ENCODE peak calls at places on chromosomes 7 and 10, in nine cellular contexts. I is HFF-Myc, M is breast epithelium, A is cardiac fibroblast, C is spleen, P is OCI-LY7, G is dorsolateral prefrontal cortex, Z is left ventricle myocardium inferior, Y is psoas muscle. T is an unnamed sample.

GRCh38 chr7:32511791-32512190 is 16.5 kb downstream of the AVL9 start:
- DNase-seq in I (no peak), M (no peak), A (peak), C (no peak), P (no peak), G (no peak), Z (no peak), Y (no peak), T (no peak)

GRCh38 chr7:94395141-94396041 is 696 bp downstream of the COL1A2 start:
- DNase-seq in I (peak), M (no peak), A (peak), C (no peak), P (peak), G (no peak), Z (no peak), Y (no peak), T (peak)

GRCh38 chr7:155804897-155805825 is 7.1 kb downstream of the SHH start:
- DNase-seq in I (no peak), M (no peak), A (peak), C (peak), P (no peak), G (peak), Z (peak), Y (no peak), T (peak)

GRCh38 chr7:142568430-142569097 is 180.7 kb upstream of the PRSS1 start:
- DNase-seq in I (peak), M (no peak), A (peak), C (no peak), P (no peak), G (no peak), Z (no peak), Y (no peak), T (no peak)

GRCh38 chr10:17453035-17453376 is 1.4 kb downstream of the ST8SIA6 start:
- DNase-seq in I (no peak), M (no peak), A (no peak), C (no peak), P (no peak), G (no peak), Z (no peak), Y (no peak), T (no peak)

GRCh38 chr10:31304261-31304970 is 14.6 kb upstream of the ZEB1 start:
- DNase-seq in I (no peak), M (no peak), A (no peak), C (no peak), P (no peak), G (no peak), Z (no peak), Y (no peak), T (no peak)

GRCh38 chr10:78505657-78506056 is 472.0 kb downstream of the RPS24 start:
- DNase-seq in I (no peak), M (no peak), A (peak), C (no peak), P (no peak), G (no peak), Z (no peak), Y (no peak), T (no peak)

GRCh38 chr10:58438340-58438739 is 53.1 kb downstream of the TFAM start:
- DNase-seq in I (no peak), M (no peak), A (peak), C (no peak), P (no peak), G (no peak), Z (no peak), Y (no peak), T (no peak)

GRCh38 chr7:121525155-121525819 is 129.2 kb upstream of the FAM3C start:
- DNase-seq in I (no peak), M (no peak), A (no peak), C (no peak), P (no peak), G (no peak), Z (no peak), Y (no peak), T (no peak)

GRCh38 chr10:101228682-101229274 is 485 bp downstream of the LBX1 start:
- DNase-seq in I (no peak), M (no peak), A (no peak), C (no peak), P (no peak), G (no peak), Z (no peak), Y (peak), T (no peak)
- H3K4me3 ChIP-seq in I (no peak), M (peak), A (no peak), C (peak), P (no peak), G (peak), Z (peak), Y (peak), T (no peak)

DNA sequence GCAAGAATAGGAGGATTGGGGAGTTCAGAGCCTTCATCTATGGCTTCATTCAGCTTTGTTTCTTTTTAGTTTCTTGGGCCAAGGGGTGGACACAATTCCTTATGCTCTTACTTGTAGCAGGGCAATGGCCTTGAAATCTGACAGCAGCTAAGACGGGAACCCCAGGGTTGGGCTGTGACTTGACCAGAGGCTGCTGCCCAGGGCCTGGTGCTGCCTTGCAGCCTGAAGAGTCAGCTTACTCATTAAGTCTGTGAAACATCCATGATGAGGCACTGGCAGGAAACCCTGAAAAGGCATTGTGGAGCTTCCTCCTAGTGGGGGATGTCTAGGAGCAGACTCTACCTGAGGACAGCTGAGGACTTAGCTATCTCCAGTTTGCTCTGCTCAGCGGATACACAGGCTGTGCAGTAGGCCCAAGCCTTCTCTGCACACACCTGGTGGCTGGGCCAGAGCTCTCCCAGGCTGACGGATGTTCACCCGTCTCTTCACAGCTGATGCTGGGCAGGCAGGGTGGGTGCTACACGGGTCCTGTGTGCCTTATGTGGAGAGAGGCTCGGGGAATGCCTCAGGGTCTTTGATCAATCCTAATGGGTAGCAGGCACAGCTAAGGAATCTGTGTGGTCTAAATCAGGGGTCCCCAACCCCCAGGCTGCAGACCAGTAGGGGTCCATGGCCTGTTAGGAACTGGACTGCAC is 17.8 kb downstream of the CXCL12 start:
- DNase-seq in I (no peak), M (no peak), A (peak), C (peak), P (no peak), G (no peak), Z (no peak), Y (no peak), T (no peak)
- H3K4me3 ChIP-seq in I (no peak), M (no peak), A (no peak), C (no peak), P (no peak), G (no peak), Z (no peak), Y (no peak), T (no peak)

DNA sequence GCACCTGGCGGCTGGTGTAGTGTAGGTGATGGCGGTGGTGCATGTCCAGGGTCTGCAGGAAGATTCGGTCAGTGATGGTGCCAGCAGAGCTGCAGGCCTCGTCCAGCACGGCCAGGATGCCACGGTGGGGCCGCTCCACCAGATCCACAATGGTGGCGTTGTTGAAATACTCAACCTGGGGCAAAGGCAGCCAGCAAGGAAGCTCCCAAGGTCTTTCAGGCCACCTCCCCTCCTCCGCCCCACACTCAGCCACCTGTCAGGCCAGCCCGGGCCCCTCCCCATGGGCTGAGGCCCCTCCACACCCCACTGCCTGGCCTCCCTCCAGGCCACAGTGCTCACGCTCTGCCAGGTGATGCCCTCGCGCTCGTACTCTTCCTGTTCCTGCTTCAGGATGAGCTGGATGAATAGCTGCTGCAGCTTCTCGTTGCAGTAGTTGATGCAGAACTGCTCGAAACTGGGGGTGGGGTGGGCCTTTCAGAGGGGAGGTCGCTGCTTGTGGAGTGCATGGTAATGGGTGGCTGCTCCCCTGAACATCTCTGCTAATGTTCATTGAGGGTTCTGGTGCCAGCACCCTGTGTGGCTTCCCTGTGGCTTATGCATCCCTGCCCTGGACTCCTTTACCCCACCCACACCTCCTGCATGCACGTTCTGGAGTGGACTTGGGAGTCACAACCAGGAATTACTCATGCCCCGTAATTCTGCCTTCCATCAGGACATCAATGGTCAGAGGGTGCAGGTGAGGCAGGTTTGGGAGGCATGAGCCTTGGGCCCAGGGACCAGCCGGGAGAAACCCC is 8.9 kb downstream of the MYO1G start:
- DNase-seq in I (no peak), M (no peak), A (no peak), C (peak), P (no peak), G (no peak), Z (no peak), Y (peak), T (no peak)
- H3K4me3 ChIP-seq in I (no peak), M (no peak), A (no peak), C (no peak), P (no peak), G (no peak), Z (no peak), Y (no peak), T (no peak)

GRCh38 chr10:45514283-45515270 is 140.6 kb downstream of the ALOX5 start:
- DNase-seq in I (no peak), M (no peak), A (peak), C (no peak), P (no peak), G (peak), Z (no peak), Y (no peak), T (no peak)
- H3K4me3 ChIP-seq in I (no peak), M (no peak), A (no peak), C (no peak), P (no peak), G (peak), Z (no peak), Y (no peak), T (no peak)

GRCh38 chr10:30184397-30185033 is 125.1 kb upstream of the JCAD start:
- DNase-seq in I (no peak), M (no peak), A (peak), C (no peak), P (no peak), G (no peak), Z (no peak), Y (no peak), T (no peak)

GRCh38 chr10:30185916-30186315 is 126.5 kb upstream of the JCAD start:
- DNase-seq in I (peak), M (no peak), A (peak), C (no peak), P (no peak), G (no peak), Z (no peak), Y (no peak), T (no peak)

GRCh38 chr10:30182191-30183075 is 123.0 kb upstream of the JCAD start:
- DNase-seq in I (peak), M (no peak), A (peak), C (no peak), P (no peak), G (no peak), Z (no peak), Y (no peak), T (no peak)

GRCh38 chr10:30186371-30186875 is 127.0 kb upstream of the JCAD start:
- DNase-seq in I (no peak), M (no peak), A (no peak), C (no peak), P (no peak), G (no peak), Z (no peak), Y (no peak), T (no peak)

DNA sequence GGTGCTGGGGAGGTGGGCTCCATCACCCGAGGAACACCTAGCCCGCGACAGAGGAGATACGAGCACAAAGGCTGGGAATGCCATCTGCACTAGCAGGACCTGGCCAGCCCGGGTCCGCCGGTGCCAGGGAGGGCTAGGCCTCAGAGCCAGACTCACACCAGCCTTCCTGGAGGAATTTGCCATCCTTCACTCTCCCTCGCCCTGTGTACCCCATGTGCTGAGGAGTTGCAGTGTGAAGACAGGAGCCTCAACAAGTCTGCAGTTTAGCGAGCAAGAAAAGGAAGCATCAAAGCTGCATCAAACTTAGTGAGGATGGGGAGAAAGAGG is 123.7 kb upstream of the JCAD start:
- DNase-seq in I (no peak), M (no peak), A (no peak), C (no peak), P (no peak), G (no peak), Z (no peak), Y (no peak), T (no peak)
- H3K4me3 ChIP-seq in I (no peak), M (no peak), A (no peak), C (no peak), P (no peak), G (no peak), Z (no peak), Y (no peak), T (no peak)

DNA sequence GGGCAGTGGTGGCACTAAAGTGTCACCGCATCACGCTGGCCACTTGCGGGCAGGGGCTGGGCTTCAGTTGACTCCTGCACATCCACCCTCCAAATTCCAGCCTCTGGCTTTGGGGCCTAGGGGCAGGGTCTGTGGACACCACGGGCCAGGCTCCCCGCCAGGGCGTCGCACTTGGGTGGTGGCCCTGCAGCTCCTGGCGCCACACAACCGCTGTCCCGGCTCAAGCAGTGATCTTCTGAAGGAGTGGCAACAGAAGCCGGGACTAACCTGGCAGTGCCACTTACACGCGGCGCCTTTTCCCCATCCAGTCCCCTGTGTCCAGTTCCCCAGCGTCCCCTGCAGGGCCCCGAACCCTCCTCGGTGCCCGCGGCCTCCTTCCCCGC is 134.3 kb upstream of the ZNF92 start:
- DNase-seq in I (no peak), M (no peak), A (no peak), C (no peak), P (no peak), G (no peak), Z (no peak), Y (no peak), T (no peak)
- H3K4me3 ChIP-seq in I (peak), M (peak), A (no peak), C (peak), P (no peak), G (peak), Z (peak), Y (peak), T (no peak)

GRCh38 chr7:99410635-99411034 is 1.9 kb downstream of the BUD31 start:
- DNase-seq in I (no peak), M (no peak), A (no peak), C (no peak), P (no peak), G (no peak), Z (no peak), Y (no peak), T (no peak)
- H3K4me3 ChIP-seq in I (peak), M (no peak), A (no peak), C (no peak), P (peak), G (peak), Z (no peak), Y (no peak), T (no peak)

GRCh38 chr10:89536013-89536354 is 590 bp upstream of the SLC16A12 start:
- DNase-seq in I (no peak), M (no peak), A (no peak), C (no peak), P (no peak), G (no peak), Z (no peak), Y (no peak), T (no peak)

GRCh38 chr10:89532476-89532875 is 2.9 kb downstream of the SLC16A12 start:
- DNase-seq in I (no peak), M (no peak), A (no peak), C (no peak), P (no peak), G (no peak), Z (no peak), Y (no peak), T (no peak)

GRCh38 chr10:89535185-89536012 is at the start of gene SLC16A12:
- DNase-seq in I (no peak), M (no peak), A (no peak), C (no peak), P (no peak), G (no peak), Z (peak), Y (peak), T (no peak)

GRCh38 chr10:89537361-89537760 is 2.0 kb upstream of the SLC16A12 start:
- DNase-seq in I (no peak), M (no peak), A (no peak), C (no peak), P (no peak), G (no peak), Z (no peak), Y (no peak), T (no peak)

GRCh38 chr10:89534826-89535166 is 598 bp downstream of the SLC16A12 start:
- DNase-seq in I (no peak), M (no peak), A (no peak), C (no peak), P (no peak), G (no peak), Z (no peak), Y (no peak), T (no peak)
- H3K4me3 ChIP-seq in I (peak), M (peak), A (peak), C (peak), P (no peak), G (peak), Z (peak), Y (peak), T (no peak)

DNA sequence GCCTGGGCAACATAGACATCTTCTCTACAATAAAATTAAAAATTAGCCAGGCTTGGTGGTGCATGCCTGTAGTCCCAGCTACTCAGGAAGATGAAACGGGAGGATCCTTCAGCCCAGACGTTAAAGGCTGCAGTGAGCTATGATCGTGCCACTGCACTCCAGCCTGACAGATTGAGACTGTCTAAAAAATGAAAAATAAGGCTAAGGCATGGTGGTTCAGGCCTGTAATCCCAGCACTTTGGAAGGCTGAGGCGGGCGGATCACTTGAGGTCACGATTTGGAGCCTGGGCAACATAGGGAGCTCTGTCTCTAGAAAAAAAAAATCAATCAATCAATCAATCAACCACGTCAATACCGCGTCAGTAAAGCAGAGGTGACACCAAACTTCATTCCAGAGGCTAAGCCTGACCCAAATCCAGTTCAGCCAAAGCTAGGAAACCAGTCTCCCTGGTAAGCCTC is 31.1 kb downstream of the MRPS24 start:
- DNase-seq in I (no peak), M (no peak), A (no peak), C (no peak), P (no peak), G (no peak), Z (no peak), Y (no peak), T (no peak)
- H3K4me3 ChIP-seq in I (no peak), M (no peak), A (no peak), C (no peak), P (no peak), G (peak), Z (no peak), Y (peak), T (peak)

DNA sequence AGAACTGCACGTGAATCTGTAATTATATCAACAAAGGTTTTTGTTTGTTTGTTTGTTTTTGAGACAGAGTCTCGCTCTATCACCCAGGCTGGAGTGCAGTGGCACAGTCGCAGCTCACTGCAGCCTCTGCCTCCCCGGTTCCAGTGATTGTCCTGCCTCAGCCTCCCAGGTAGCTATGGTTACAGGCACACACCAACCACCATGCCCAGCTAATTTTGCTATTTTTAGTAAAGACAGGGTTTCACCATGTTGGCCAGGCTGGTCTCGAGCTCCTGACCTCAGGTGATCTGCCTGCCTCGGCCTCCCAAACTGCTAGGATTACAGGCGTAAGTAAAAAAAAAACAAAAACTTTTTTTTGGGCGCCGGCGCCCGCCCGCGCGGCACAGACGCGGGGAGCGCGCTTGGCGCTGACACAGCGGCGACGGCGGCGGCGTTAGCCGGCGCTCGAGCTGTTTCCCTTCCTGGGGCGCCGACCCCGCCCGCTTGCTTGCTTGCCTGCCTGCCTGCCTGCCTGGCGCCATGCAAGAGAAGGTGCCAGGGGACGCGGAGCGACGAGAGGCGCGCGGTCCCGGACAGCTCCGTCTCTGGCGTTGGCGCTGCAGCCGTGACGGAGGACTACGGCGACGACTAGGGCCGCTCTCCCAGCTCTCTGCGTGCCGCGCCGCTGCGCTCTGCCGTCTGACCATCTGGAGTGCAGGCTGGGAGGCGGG is 171.4 kb upstream of the NUPR2 start:
- DNase-seq in I (no peak), M (peak), A (no peak), C (peak), P (no peak), G (peak), Z (peak), Y (peak), T (no peak)
- H3K4me3 ChIP-seq in I (no peak), M (peak), A (no peak), C (peak), P (no peak), G (peak), Z (peak), Y (peak), T (no peak)